ENCODE peak calls at places on chromosomes 6 and 20, in nine cellular contexts. B is suprapubic skin; A is tibial artery; V is colonic mucosa; W is ovary; S is naive thymus-derived CD4-positive, alpha-beta T cell; C is prostate gland; K is H9; T is OCI-LY7. E is an unnamed sample. For H3K9me3, the result is how much of the 10 kb centered on the place peaks cover.

GRCh38 chr6:138682722-138683521 is 90.6 kb upstream of the CCDC28A start:
- DNase-seq in B (no peak), A (no peak), V (no peak), W (no peak), S (no peak), C (no peak), K (no peak), T (no peak), E (no peak)

GRCh38 chr6:117605169-117605826 is 3.0 kb upstream of the GOPC start:
- DNase-seq in B (no peak), A (no peak), V (peak), W (peak), S (peak), C (peak), K (peak), T (peak), E (peak)

GRCh38 chr6:109024784-109025183 is 69.9 kb downstream of the SESN1 start:
- DNase-seq in B (no peak), A (no peak), V (no peak), W (no peak), S (no peak), C (no peak), K (peak), T (no peak), E (no peak)

GRCh38 chr20:3808141-3808479 is 12.0 kb downstream of the CDC25B start:
- DNase-seq in B (no peak), A (peak), V (peak), W (peak), S (no peak), C (peak), K (no peak), T (no peak), E (no peak)

GRCh38 chr6:148367418-148368024 is 24.9 kb downstream of the SASH1 start:
- DNase-seq in B (peak), A (peak), V (peak), W (no peak), S (no peak), C (peak), K (peak), T (no peak), E (no peak)

GRCh38 chr6:84860493-84860892 is 96.1 kb upstream of the TBX18 start:
- DNase-seq in B (no peak), A (no peak), V (no peak), W (no peak), S (no peak), C (no peak), K (no peak), T (no peak), E (no peak)

GRCh38 chr20:5413394-5413793 is 96.6 kb upstream of the PROKR2 start:
- DNase-seq in B (no peak), A (no peak), V (no peak), W (no peak), S (no peak), C (no peak), K (no peak), T (no peak), E (no peak)

GRCh38 chr6:77502966-77503365 is 39.7 kb upstream of the HTR1B start:
- DNase-seq in B (no peak), A (no peak), V (no peak), W (no peak), S (no peak), C (no peak), K (no peak), T (no peak), E (no peak)

GRCh38 chr20:4573564-4574355 is 147.9 kb upstream of the PRND start:
- DNase-seq in B (no peak), A (no peak), V (no peak), W (no peak), S (no peak), C (no peak), K (no peak), T (no peak), E (no peak)

GRCh38 chr20:11989018-11989771 is 71.5 kb downstream of the BTBD3 start:
- DNase-seq in B (no peak), A (no peak), V (no peak), W (no peak), S (no peak), C (no peak), K (no peak), T (no peak), E (no peak)

GRCh38 chr6:27176096-27176495 is 71.4 kb upstream of the PRSS16 start:
- DNase-seq in B (no peak), A (no peak), V (no peak), W (no peak), S (peak), C (no peak), K (no peak), T (no peak), E (no peak)

GRCh38 chr20:33419140-33419974 is 18.0 kb upstream of the CDK5RAP1 start:
- DNase-seq in B (no peak), A (peak), V (no peak), W (peak), S (no peak), C (no peak), K (no peak), T (no peak), E (no peak)

GRCh38 chr6:43737272-43738081 is 32.5 kb upstream of the VEGFA start:
- DNase-seq in B (peak), A (no peak), V (no peak), W (no peak), S (no peak), C (no peak), K (peak), T (no peak), E (no peak)

GRCh38 chr20:48129319-48129973 is 344.2 kb upstream of the SULF2 start:
- DNase-seq in B (no peak), A (no peak), V (no peak), W (no peak), S (no peak), C (no peak), K (no peak), T (no peak), E (no peak)

GRCh38 chr6:7921582-7922199 is 11.1 kb upstream of the TXNDC5 start:
- DNase-seq in B (no peak), A (no peak), V (no peak), W (no peak), S (no peak), C (no peak), K (no peak), T (no peak), E (no peak)

GRCh38 chr6:42777126-42777822 is 4.6 kb upstream of the BICRAL start:
- DNase-seq in B (no peak), A (no peak), V (no peak), W (no peak), S (no peak), C (no peak), K (no peak), T (peak), E (no peak)

GRCh38 chr20:420721-421574 is 12.8 kb downstream of the RBCK1 start:
- DNase-seq in B (no peak), A (no peak), V (peak), W (no peak), S (no peak), C (no peak), K (peak), T (peak), E (no peak)

GRCh38 chr6:115934145-115934544 is 126.5 kb downstream of the FRK start:
- DNase-seq in B (no peak), A (no peak), V (no peak), W (no peak), S (no peak), C (no peak), K (no peak), T (no peak), E (no peak)

GRCh38 chr6:7728855-7729590 is 3.1 kb downstream of the BMP6 start:
- DNase-seq in B (no peak), A (no peak), V (no peak), W (no peak), S (no peak), C (no peak), K (peak), T (no peak), E (no peak)

GRCh38 chr20:31485450-31486339 is 10.6 kb downstream of the REM1 start:
- DNase-seq in B (no peak), A (peak), V (peak), W (peak), S (no peak), C (no peak), K (no peak), T (no peak), E (no peak)

GRCh38 chr6:112683926-112684325 is 336.8 kb downstream of the RFPL4B start:
- DNase-seq in B (no peak), A (no peak), V (no peak), W (no peak), S (no peak), C (no peak), K (no peak), T (no peak), E (no peak)

GRCh38 chr6:137223370-137224131 is 4.4 kb upstream of the IFNGR1 start:
- DNase-seq in B (no peak), A (peak), V (peak), W (no peak), S (no peak), C (peak), K (no peak), T (peak), E (no peak)

GRCh38 chr20:37275125-37275524 is 13.5 kb upstream of the GHRH start:
- DNase-seq in B (no peak), A (no peak), V (no peak), W (no peak), S (no peak), C (no peak), K (no peak), T (peak), E (no peak)

GRCh38 chr6:83853178-83853967 is at the start of gene RIPPLY2:
- DNase-seq in B (peak), A (no peak), V (peak), W (no peak), S (no peak), C (peak), K (peak), T (no peak), E (no peak)

GRCh38 chr6:52994031-52994788 is 874 bp downstream of the GSTA4 start:
- DNase-seq in B (no peak), A (no peak), V (peak), W (peak), S (no peak), C (peak), K (no peak), T (no peak), E (no peak)

GRCh38 chr6:54654376-54654775 is 192.2 kb upstream of the FAM83B start:
- DNase-seq in B (no peak), A (no peak), V (no peak), W (no peak), S (no peak), C (no peak), K (no peak), T (no peak), E (no peak)

GRCh38 chr6:25472314-25472713 is 179.7 kb upstream of the SCGN start:
- DNase-seq in B (no peak), A (no peak), V (no peak), W (no peak), S (no peak), C (no peak), K (no peak), T (no peak), E (no peak)

GRCh38 chr20:21713470-21713869 is 8.0 kb downstream of the PAX1 start:
- DNase-seq in B (no peak), A (no peak), V (no peak), W (no peak), S (no peak), C (no peak), K (no peak), T (no peak), E (no peak)

GRCh38 chr6:154383273-154383672 is 26.7 kb upstream of the IPCEF1 start:
- DNase-seq in B (no peak), A (no peak), V (no peak), W (no peak), S (no peak), C (no peak), K (no peak), T (no peak), E (no peak)

GRCh38 chr6:89139509-89140346 is 6.1 kb upstream of the PM20D2 start:
- DNase-seq in B (no peak), A (no peak), V (no peak), W (no peak), S (no peak), C (no peak), K (no peak), T (no peak), E (no peak)

GRCh38 chr6:68649669-68650068 is 14.6 kb downstream of the ADGRB3 start:
- DNase-seq in B (no peak), A (no peak), V (no peak), W (no peak), S (no peak), C (no peak), K (no peak), T (no peak), E (no peak)

GRCh38 chr20:35467339-35468224 is 12.2 kb downstream of the CEP250 start:
- DNase-seq in B (no peak), A (no peak), V (no peak), W (peak), S (no peak), C (no peak), K (no peak), T (no peak), E (no peak)

GRCh38 chr6:36116480-36116879 is 13.8 kb upstream of the MAPK13 start:
- DNase-seq in B (no peak), A (peak), V (no peak), W (no peak), S (no peak), C (no peak), K (no peak), T (no peak), E (no peak)

GRCh38 chr20:3380228-3381070 is 27.0 kb downstream of the DNAAF9 start:
- DNase-seq in B (no peak), A (no peak), V (no peak), W (no peak), S (no peak), C (no peak), K (no peak), T (no peak), E (no peak)

GRCh38 chr6:27148404-27148795 is 99.1 kb upstream of the PRSS16 start:
- DNase-seq in B (no peak), A (no peak), V (no peak), W (no peak), S (no peak), C (no peak), K (no peak), T (no peak), E (no peak)

GRCh38 chr6:161536141-161536735 is 262.4 kb upstream of the AGPAT4 start:
- DNase-seq in B (no peak), A (no peak), V (no peak), W (no peak), S (no peak), C (no peak), K (no peak), T (no peak), E (no peak)

GRCh38 chr20:36098364-36098763 is 56.2 kb upstream of the EPB41L1 start:
- DNase-seq in B (no peak), A (peak), V (peak), W (no peak), S (no peak), C (no peak), K (no peak), T (peak), E (no peak)

GRCh38 chr6:22146581-22147468 is 150.0 kb downstream of the PRL start:
- DNase-seq in B (no peak), A (no peak), V (no peak), W (no peak), S (peak), C (no peak), K (no peak), T (no peak), E (no peak)

GRCh38 chr6:90811596-90812226 is 224.8 kb upstream of the MAP3K7 start:
- DNase-seq in B (no peak), A (no peak), V (no peak), W (no peak), S (no peak), C (no peak), K (no peak), T (no peak), E (no peak)

GRCh38 chr20:58135441-58136170 is 92.8 kb downstream of the ANKRD60 start:
- DNase-seq in B (peak), A (no peak), V (no peak), W (no peak), S (no peak), C (no peak), K (peak), T (no peak), E (no peak)

GRCh38 chr20:58130574-58130973 is 97.9 kb downstream of the ANKRD60 start:
- DNase-seq in B (peak), A (no peak), V (no peak), W (no peak), S (no peak), C (no peak), K (peak), T (no peak), E (no peak)

GRCh38 chr20:58131111-58131510 is 97.3 kb downstream of the ANKRD60 start:
- DNase-seq in B (peak), A (no peak), V (no peak), W (peak), S (no peak), C (no peak), K (peak), T (no peak), E (no peak)

GRCh38 chr20:58131581-58132142 is 96.8 kb downstream of the ANKRD60 start:
- DNase-seq in B (peak), A (no peak), V (no peak), W (no peak), S (no peak), C (no peak), K (peak), T (no peak), E (no peak)

GRCh38 chr20:58133020-58133419 is 95.4 kb downstream of the ANKRD60 start:
- DNase-seq in B (peak), A (no peak), V (no peak), W (no peak), S (no peak), C (no peak), K (peak), T (no peak), E (no peak)
- H3K9me3 ChIP-seq in B (under half), A (under half), V (under half), W (under half), S (under half), C (under half), K (under half), T (under half), E (under half)

GRCh38 chr20:29301624-29302259 is 1955.7 kb upstream of the DEFB115 start:
- DNase-seq in B (no peak), A (no peak), V (no peak), W (no peak), S (no peak), C (no peak), K (no peak), T (no peak), E (no peak)
- H3K9me3 ChIP-seq in B (under half), A (under half), V (under half), W (under half), S (under half), C (under half), K (half or more), T (under half), E (under half)

GRCh38 chr6:169981568-169981967 is 230.1 kb downstream of the ERMARD start:
- DNase-seq in B (no peak), A (peak), V (no peak), W (no peak), S (no peak), C (no peak), K (no peak), T (no peak), E (no peak)

GRCh38 chr6:169981051-169981450 is 229.6 kb downstream of the ERMARD start:
- DNase-seq in B (no peak), A (no peak), V (no peak), W (no peak), S (no peak), C (no peak), K (no peak), T (no peak), E (no peak)

GRCh38 chr6:169983651-169984050 is 232.2 kb downstream of the ERMARD start:
- DNase-seq in B (no peak), A (no peak), V (no peak), W (no peak), S (no peak), C (no peak), K (no peak), T (no peak), E (no peak)

GRCh38 chr6:169982461-169983386 is 231.3 kb downstream of the ERMARD start:
- DNase-seq in B (no peak), A (peak), V (no peak), W (no peak), S (no peak), C (no peak), K (peak), T (no peak), E (no peak)

DNA sequence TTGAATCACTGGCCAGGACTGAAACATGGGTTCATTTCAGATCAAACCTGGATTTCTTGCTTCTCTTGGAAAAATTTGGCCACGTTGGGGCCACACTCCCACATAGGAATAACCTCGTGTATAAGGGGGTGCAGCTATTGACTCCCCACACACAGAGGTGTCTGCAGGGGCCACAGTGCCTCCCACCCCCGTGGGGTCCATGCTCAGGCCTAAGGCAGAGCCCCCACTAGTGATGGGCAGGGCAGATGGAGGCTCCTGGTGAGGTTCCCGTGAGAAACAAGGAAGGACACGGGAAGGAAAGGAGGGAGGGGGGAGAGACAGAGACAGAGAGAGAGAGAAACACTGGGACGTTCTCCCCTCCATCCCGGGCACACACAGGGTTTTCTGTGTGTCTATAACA is 230.5 kb downstream of the ERMARD start:
- DNase-seq in B (no peak), A (peak), V (no peak), W (no peak), S (no peak), C (no peak), K (no peak), T (no peak), E (no peak)
- H3K9me3 ChIP-seq in B (under half), A (under half), V (under half), W (under half), S (under half), C (under half), K (under half), T (under half), E (under half)

GRCh38 chr6:165052561-165053500 is 256.6 kb downstream of the C6orf118 start:
- DNase-seq in B (no peak), A (no peak), V (no peak), W (no peak), S (no peak), C (no peak), K (no peak), T (no peak), E (no peak)

GRCh38 chr6:165056292-165056691 is 253.1 kb downstream of the C6orf118 start:
- DNase-seq in B (no peak), A (no peak), V (no peak), W (no peak), S (no peak), C (no peak), K (no peak), T (no peak), E (no peak)

GRCh38 chr6:165060636-165061190 is 248.7 kb downstream of the C6orf118 start:
- DNase-seq in B (no peak), A (no peak), V (no peak), W (no peak), S (no peak), C (no peak), K (no peak), T (no peak), E (no peak)

GRCh38 chr6:165059032-165059431 is 250.4 kb downstream of the C6orf118 start:
- DNase-seq in B (no peak), A (no peak), V (no peak), W (no peak), S (no peak), C (no peak), K (no peak), T (no peak), E (no peak)

GRCh38 chr6:165055231-165055630 is 254.2 kb downstream of the C6orf118 start:
- DNase-seq in B (no peak), A (no peak), V (no peak), W (no peak), S (no peak), C (no peak), K (peak), T (no peak), E (no peak)
- H3K9me3 ChIP-seq in B (under half), A (under half), V (under half), W (under half), S (under half), C (under half), K (under half), T (under half), E (under half)

GRCh38 chr6:169852504-169853195 is 101.2 kb downstream of the ERMARD start:
- DNase-seq in B (no peak), A (peak), V (peak), W (no peak), S (no peak), C (no peak), K (no peak), T (no peak), E (no peak)
- H3K9me3 ChIP-seq in B (under half), A (under half), V (under half), W (under half), S (under half), C (under half), K (under half), T (under half), E (under half)

DNA sequence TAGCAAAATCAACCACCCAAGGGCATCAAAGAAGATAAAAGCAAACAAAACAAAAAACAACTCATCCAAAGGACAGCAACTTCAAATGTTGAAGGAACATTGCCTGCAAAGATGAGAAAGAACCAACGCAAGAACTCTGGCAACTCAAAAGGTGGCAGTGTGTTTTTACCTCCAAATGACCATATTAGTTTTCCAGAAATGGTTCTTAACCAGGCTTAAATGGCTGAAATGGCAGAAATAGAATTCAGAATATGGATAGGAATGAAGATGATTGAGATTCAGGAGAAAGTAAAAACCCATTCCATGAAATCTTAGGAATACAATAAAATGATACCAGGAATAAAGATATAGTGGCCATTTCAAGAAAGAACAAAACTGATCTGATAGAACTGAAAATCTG is 9.8 kb upstream of the PI3 start:
- DNase-seq in B (no peak), A (no peak), V (no peak), W (no peak), S (no peak), C (no peak), K (no peak), T (no peak), E (no peak)
- H3K9me3 ChIP-seq in B (under half), A (under half), V (under half), W (under half), S (under half), C (under half), K (under half), T (under half), E (under half)